ENCODE peak calls at places on chromosome 22, in four cellular contexts. Z, V, I and N are unnamed samples.
A peak's percentile ranks its signal among the peaks of the same experiment; 100 is the strongest.

GRCh38 chr22:49261616-49262015 is 566.1 kb downstream of the BRD1 start:
- DNase-seq in Z (no peak), V (no peak), I (no peak), N (no peak)

GRCh38 chr22:36900880-36901279 is 12.5 kb upstream of the CSF2RB start:
- DNase-seq in Z (no peak), V (no peak), I (no peak), N (no peak)

GRCh38 chr22:42969348-42969975 is 45.5 kb downstream of the PACSIN2 start:
- DNase-seq in Z (no peak), V (no peak), I (no peak), N (no peak)

GRCh38 chr22:32695451-32695891 is 106.0 kb upstream of the TIMP3 start:
- DNase-seq in Z (no peak), V (peak; percentile 96), I (no peak), N (peak; percentile 87)

GRCh38 chr22:48422900-48423480 is 1404.7 kb downstream of the BRD1 start:
- DNase-seq in Z (no peak), V (no peak), I (no peak), N (no peak)

GRCh38 chr22:28299329-28299728 is 380.3 kb upstream of the PITPNB start:
- DNase-seq in Z (no peak), V (no peak), I (no peak), N (no peak)

GRCh38 chr22:45812910-45813309 is 141.3 kb downstream of the ATXN10 start:
- DNase-seq in Z (no peak), V (no peak), I (no peak), N (no peak)

GRCh38 chr22:42142771-42143461 is 12.3 kb upstream of the CYP2D6 start:
- DNase-seq in Z (peak; percentile 69), V (no peak), I (no peak), N (no peak)

GRCh38 chr22:46453006-46453828 is 84.2 kb downstream of the CELSR1 start:
- DNase-seq in Z (peak; percentile 74), V (no peak), I (no peak), N (no peak)

GRCh38 chr22:27397948-27398330 is 403.6 kb downstream of the MN1 start:
- DNase-seq in Z (peak; percentile 88), V (peak; percentile 51), I (peak; percentile 59), N (no peak)

GRCh38 chr22:34623580-34623979 is 442.4 kb upstream of the ISX start:
- DNase-seq in Z (no peak), V (no peak), I (no peak), N (no peak)

GRCh38 chr22:26977741-26978140 is 320.4 kb downstream of the MIAT start:
- DNase-seq in Z (no peak), V (no peak), I (no peak), N (peak; percentile 12)

GRCh38 chr22:46842606-46843005 is 80.2 kb downstream of the TBC1D22A start:
- DNase-seq in Z (no peak), V (no peak), I (no peak), N (no peak)

GRCh38 chr22:35914357-35914664 is 114.3 kb downstream of the RBFOX2 start:
- DNase-seq in Z (no peak), V (no peak), I (no peak), N (no peak)

GRCh38 chr22:24875862-24876506 is 70.0 kb downstream of the SGSM1 start:
- DNase-seq in Z (no peak), V (no peak), I (no peak), N (no peak)

GRCh38 chr22:19105867-19106802 is 16.1 kb downstream of the DGCR2 start:
- DNase-seq in Z (no peak), V (no peak), I (no peak), N (no peak)

GRCh38 chr22:32700186-32700882 is 101.2 kb upstream of the TIMP3 start:
- DNase-seq in Z (no peak), V (no peak), I (peak; percentile 29), N (no peak)

GRCh38 chr22:33579448-33580093 is 340.7 kb downstream of the LARGE1 start:
- DNase-seq in Z (peak; percentile 74), V (peak; percentile 58), I (peak; percentile 65), N (peak; percentile 70)

GRCh38 chr22:20111045-20111688 is 4.7 kb upstream of the RANBP1 start:
- DNase-seq in Z (peak; percentile 42), V (no peak), I (no peak), N (no peak)

GRCh38 chr22:19586922-19587684 is 62.9 kb upstream of the CLDN5 start:
- DNase-seq in Z (no peak), V (no peak), I (no peak), N (no peak)

GRCh38 chr22:36585841-36586240 is 56.9 kb upstream of the EIF3D start:
- DNase-seq in Z (peak; percentile 22), V (no peak), I (no peak), N (no peak)

GRCh38 chr22:46043816-46044717 is 67.1 kb upstream of the WNT7B start:
- DNase-seq in Z (peak; percentile 84), V (no peak), I (peak; percentile 40), N (peak; percentile 49)

GRCh38 chr22:42304021-42304790 is 33.8 kb upstream of the TCF20 start:
- DNase-seq in Z (no peak), V (no peak), I (no peak), N (peak; percentile 56)

GRCh38 chr22:19714320-19715252 is at the start of gene SEPTIN5:
- DNase-seq in Z (no peak), V (no peak), I (peak; percentile 36), N (no peak)

GRCh38 chr22:42414565-42415298 is 17.5 kb downstream of the NFAM1 start:
- DNase-seq in Z (no peak), V (no peak), I (no peak), N (no peak)

GRCh38 chr22:27554106-27554814 is 247.3 kb downstream of the MN1 start:
- DNase-seq in Z (no peak), V (no peak), I (no peak), N (peak; percentile 12)

GRCh38 chr22:37661160-37661924 is 2.8 kb downstream of the PDXP start:
- DNase-seq in Z (no peak), V (peak; percentile 60), I (peak; percentile 52), N (no peak)

GRCh38 chr22:37011472-37011871 is 7.8 kb downstream of the TST start:
- DNase-seq in Z (peak; percentile 8), V (no peak), I (no peak), N (no peak)

GRCh38 chr22:38835888-38836301 is 7.9 kb downstream of the NPTXR start:
- DNase-seq in Z (no peak), V (no peak), I (no peak), N (no peak)

GRCh38 chr22:42754658-42755057 is 34.0 kb upstream of the A4GALT start:
- DNase-seq in Z (no peak), V (peak; percentile 13), I (no peak), N (peak; percentile 42)

GRCh38 chr22:33247758-33248157 is 189.6 kb upstream of the SYN3 start:
- DNase-seq in Z (no peak), V (no peak), I (no peak), N (no peak)

GRCh38 chr22:25709758-25710157 is 32.2 kb upstream of the MYO18B start:
- DNase-seq in Z (no peak), V (no peak), I (no peak), N (no peak)

GRCh38 chr22:33811208-33811607 is 109.1 kb downstream of the LARGE1 start:
- DNase-seq in Z (no peak), V (no peak), I (no peak), N (no peak)

GRCh38 chr22:20389288-20389687 is 4.7 kb upstream of the ZNF74 start:
- DNase-seq in Z (no peak), V (no peak), I (no peak), N (no peak)

GRCh38 chr22:20421507-20421874 is 16.1 kb downstream of the SCARF2 start:
- DNase-seq in Z (peak; percentile 11), V (no peak), I (no peak), N (no peak)

GRCh38 chr22:48188211-48188845 is 1425.9 kb downstream of the TBC1D22A start:
- DNase-seq in Z (no peak), V (no peak), I (no peak), N (no peak)

GRCh38 chr22:20630873-20631617 is 123.6 kb downstream of the MED15 start:
- DNase-seq in Z (peak; percentile 34), V (no peak), I (no peak), N (no peak)

GRCh38 chr22:44783581-44783980 is 31.2 kb downstream of the ARHGAP8 start:
- DNase-seq in Z (no peak), V (no peak), I (no peak), N (no peak)

GRCh38 chr22:44787832-44788231 is 35.5 kb downstream of the ARHGAP8 start:
- DNase-seq in Z (no peak), V (no peak), I (no peak), N (no peak)

GRCh38 chr22:44786136-44786535 is 33.8 kb downstream of the ARHGAP8 start:
- DNase-seq in Z (no peak), V (no peak), I (no peak), N (no peak)

GRCh38 chr22:44783091-44783490 is 30.7 kb downstream of the ARHGAP8 start:
- DNase-seq in Z (no peak), V (no peak), I (no peak), N (no peak)

GRCh38 chr22:44786610-44787009 is 34.2 kb downstream of the ARHGAP8 start:
- DNase-seq in Z (no peak), V (no peak), I (no peak), N (no peak)
- H3K36me3 ChIP-seq in Z (peaks cover 2% of the 10 kb centered on the region), V (no peaks in the 10 kb centered on the region), I (no peaks in the 10 kb centered on the region), N (no peaks in the 10 kb centered on the region)

GRCh38 chr22:18058770-18059169 is 19.0 kb upstream of the PEX26 start:
- DNase-seq in Z (no peak), V (no peak), I (no peak), N (no peak)

GRCh38 chr22:18059991-18060390 is 17.8 kb upstream of the PEX26 start:
- DNase-seq in Z (no peak), V (no peak), I (no peak), N (no peak)

GRCh38 chr22:18062421-18062820 is 15.4 kb upstream of the PEX26 start:
- DNase-seq in Z (peak; percentile 2), V (no peak), I (no peak), N (no peak)

GRCh38 chr22:18059473-18059872 is 18.3 kb upstream of the PEX26 start:
- DNase-seq in Z (no peak), V (no peak), I (no peak), N (no peak)

GRCh38 chr22:18060646-18061620 is 16.9 kb upstream of the PEX26 start:
- DNase-seq in Z (peak; percentile 77), V (peak; percentile 25), I (no peak), N (peak; percentile 88)
- H3K27ac ChIP-seq in Z (peak overlapping the region; percentile 65), V (no peak overlapping the region), I (no peak overlapping the region), N (peak overlapping the region; percentile 76)

GRCh38 chr22:23591846-23592245 is 11.8 kb upstream of the IGLL1 start:
- DNase-seq in Z (peak; percentile 48), V (no peak), I (no peak), N (no peak)
- H3K36me3 ChIP-seq in Z (no peaks in the 10 kb centered on the region), V (no peaks in the 10 kb centered on the region), I (no peaks in the 10 kb centered on the region), N (no peaks in the 10 kb centered on the region)

DNA sequence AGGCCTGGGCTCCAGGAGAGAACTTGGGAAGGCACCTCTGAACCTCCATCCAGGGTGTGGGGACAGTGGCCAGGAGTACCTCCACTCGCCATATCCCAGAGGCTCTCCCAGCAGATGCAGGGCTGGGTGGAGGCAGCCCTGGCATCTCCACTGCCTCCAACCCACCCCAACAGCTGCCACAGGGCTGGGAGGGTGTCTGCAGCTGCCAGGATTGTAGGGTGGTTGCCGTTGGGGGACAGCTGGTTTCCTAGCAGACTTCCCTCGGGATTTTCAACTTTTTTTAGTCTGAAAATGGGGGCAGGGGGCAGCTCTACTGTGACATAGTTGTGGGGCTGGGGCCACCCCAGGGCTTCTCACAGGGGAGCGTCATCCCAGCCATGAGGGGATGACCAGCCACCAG is 9.7 kb downstream of the PRR5 start:
- DNase-seq in Z (no peak), V (no peak), I (no peak), N (no peak)
- H3K27ac ChIP-seq in Z (no peak overlapping the region), V (no peak overlapping the region), I (no peak overlapping the region), N (peak overlapping the region; percentile 79)